ENCODE peak calls at places on chromosomes 6 and 20, in nine cellular contexts. C is AG10803; Q is CD4-positive, CD25-positive, alpha-beta regulatory T cell; S is brain microvascular endothelial cell; Y is gastrocnemius medialis; H is lower leg skin; X is left ventricle myocardium inferior; A is iPS DF 6.9; N is colonic mucosa. L is an unnamed sample.

GRCh38 chr6:15363523-15364400 is 117.9 kb downstream of the JARID2 start:
- DNase-seq in C (no peak), Q (no peak), S (no peak), Y (no peak), H (no peak), X (no peak), A (no peak), N (peak), L (no peak)

GRCh38 chr20:20466341-20466879 is 98.5 kb downstream of the INSM1 start:
- DNase-seq in C (peak), Q (no peak), S (peak), Y (no peak), H (no peak), X (no peak), A (no peak), N (no peak), L (no peak)

GRCh38 chr20:45409531-45410272 is 1.6 kb downstream of the DBNDD2 start:
- DNase-seq in C (no peak), Q (no peak), S (no peak), Y (no peak), H (no peak), X (no peak), A (no peak), N (peak), L (no peak)

GRCh38 chr6:78909391-78909790 is 42.0 kb downstream of the IRAK1BP1 start:
- DNase-seq in C (peak), Q (no peak), S (peak), Y (no peak), H (peak), X (no peak), A (no peak), N (no peak), L (no peak)

GRCh38 chr6:156406688-156407087 is 370.5 kb upstream of the ARID1B start:
- DNase-seq in C (no peak), Q (no peak), S (no peak), Y (no peak), H (no peak), X (no peak), A (no peak), N (no peak), L (no peak)

GRCh38 chr20:3766832-3767433 is 620 bp downstream of the ADISSP start:
- DNase-seq in C (no peak), Q (no peak), S (no peak), Y (no peak), H (no peak), X (no peak), A (no peak), N (no peak), L (peak)

GRCh38 chr6:109824105-109824504 is 133.0 kb downstream of the FIG4 start:
- DNase-seq in C (no peak), Q (no peak), S (no peak), Y (no peak), H (no peak), X (no peak), A (no peak), N (no peak), L (no peak)

GRCh38 chr20:39038495-39038894 is 76.4 kb downstream of the DHX35 start:
- DNase-seq in C (no peak), Q (no peak), S (no peak), Y (no peak), H (no peak), X (no peak), A (no peak), N (no peak), L (no peak)

GRCh38 chr6:79946773-79947190 is 571 bp downstream of the ELOVL4 start:
- DNase-seq in C (peak), Q (peak), S (peak), Y (no peak), H (no peak), X (peak), A (no peak), N (peak), L (no peak)

GRCh38 chr6:35781290-35781689 is 471 bp downstream of the CLPSL1 start:
- DNase-seq in C (no peak), Q (no peak), S (no peak), Y (no peak), H (no peak), X (no peak), A (no peak), N (no peak), L (no peak)

GRCh38 chr6:14804444-14805210 is 441.2 kb upstream of the JARID2 start:
- DNase-seq in C (peak), Q (no peak), S (peak), Y (peak), H (peak), X (peak), A (no peak), N (peak), L (peak)

GRCh38 chr6:157226026-157226639 is 97.2 kb downstream of the TMEM242 start:
- DNase-seq in C (peak), Q (no peak), S (peak), Y (no peak), H (no peak), X (no peak), A (no peak), N (no peak), L (no peak)

GRCh38 chr6:135651964-135652755 is 154.6 kb upstream of the AHI1 start:
- DNase-seq in C (no peak), Q (no peak), S (no peak), Y (no peak), H (no peak), X (no peak), A (no peak), N (no peak), L (no peak)

GRCh38 chr20:56440346-56441007 is 27.9 kb upstream of the RTF2 start:
- DNase-seq in C (no peak), Q (peak), S (no peak), Y (no peak), H (no peak), X (no peak), A (no peak), N (no peak), L (peak)

GRCh38 chr6:134517145-134517658 is 199.3 kb upstream of the SGK1 start:
- DNase-seq in C (peak), Q (no peak), S (peak), Y (peak), H (peak), X (peak), A (peak), N (no peak), L (no peak)

DNA sequence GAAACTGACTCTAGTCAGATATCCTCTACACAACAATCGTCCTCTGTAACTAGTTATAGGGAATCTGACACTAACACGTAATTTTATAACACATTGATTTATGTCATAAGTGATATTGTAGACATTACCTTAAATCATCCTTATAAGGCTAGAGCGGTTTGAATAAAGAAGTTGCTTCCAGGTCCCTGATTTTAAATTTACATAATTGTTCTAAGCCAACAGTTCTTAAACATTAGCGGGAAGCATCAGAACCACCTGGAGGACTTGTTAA is 2.9 kb upstream of the FBXO9 start:
- DNase-seq in C (no peak), Q (peak), S (no peak), Y (no peak), H (no peak), X (no peak), A (no peak), N (no peak), L (no peak)
- H3K4me3 ChIP-seq in C (no peak), Q (peak), S (no peak), Y (peak), H (no peak), X (peak), A (no peak), N (peak), L (peak)

GRCh38 chr6:168093634-168094033 is 14.6 kb upstream of the FRMD1 start:
- DNase-seq in C (no peak), Q (no peak), S (no peak), Y (no peak), H (no peak), X (peak), A (no peak), N (no peak), L (no peak)
- H3K4me3 ChIP-seq in C (no peak), Q (no peak), S (no peak), Y (no peak), H (no peak), X (no peak), A (no peak), N (no peak), L (no peak)

GRCh38 chr6:7911345-7911725 is 747 bp upstream of the TXNDC5 start:
- DNase-seq in C (no peak), Q (no peak), S (no peak), Y (no peak), H (no peak), X (no peak), A (no peak), N (peak), L (peak)
- H3K4me3 ChIP-seq in C (peak), Q (peak), S (peak), Y (peak), H (no peak), X (peak), A (no peak), N (peak), L (peak)

GRCh38 chr6:142899101-142899760 is 45.7 kb downstream of the HIVEP2 start:
- DNase-seq in C (no peak), Q (no peak), S (no peak), Y (no peak), H (no peak), X (no peak), A (no peak), N (no peak), L (no peak)
- H3K4me3 ChIP-seq in C (no peak), Q (peak), S (no peak), Y (no peak), H (no peak), X (no peak), A (no peak), N (no peak), L (no peak)

L was measured in transverse colon.